ENCODE peak calls at places on chromosomes 5 and 9, in nine cellular contexts. G is neural crest cell; U is right lobe of liver; D is tibial artery; P is HL-60; A is A549; S is heart left ventricle; W is CD4-positive, alpha-beta T cell; F is brain microvascular endothelial cell. Z is an unnamed sample.

GRCh38 chr5:76074487-76074886 is 8.7 kb upstream of the SV2C start:
- DNase-seq in G (no peak), U (no peak), D (no peak), P (no peak), A (no peak), S (no peak), W (no peak), F (no peak), Z (peak)

GRCh38 chr9:19782005-19782404 is 6.8 kb downstream of the SLC24A2 start:
- DNase-seq in G (no peak), U (no peak), D (no peak), P (no peak), A (no peak), S (no peak), W (no peak), F (peak), Z (no peak)

GRCh38 chr9:69104830-69105527 is 69.1 kb upstream of the TJP2 start:
- DNase-seq in G (no peak), U (peak), D (no peak), P (no peak), A (no peak), S (no peak), W (no peak), F (no peak), Z (peak)

GRCh38 chr5:158380661-158381060 is 521.7 kb upstream of the CLINT1 start:
- DNase-seq in G (no peak), U (no peak), D (no peak), P (no peak), A (no peak), S (no peak), W (no peak), F (no peak), Z (no peak)

GRCh38 chr5:172958268-172959046 is 767 bp upstream of the RPL26L1 start:
- DNase-seq in G (peak), U (peak), D (peak), P (no peak), A (peak), S (peak), W (peak), F (peak), Z (peak)

GRCh38 chr9:73118898-73119554 is 32.6 kb upstream of the ANXA1 start:
- DNase-seq in G (no peak), U (no peak), D (no peak), P (no peak), A (peak), S (no peak), W (no peak), F (peak), Z (no peak)

GRCh38 chr5:56833325-56833724 is 18.0 kb downstream of the MAP3K1 start:
- DNase-seq in G (no peak), U (no peak), D (no peak), P (no peak), A (no peak), S (no peak), W (no peak), F (no peak), Z (no peak)

GRCh38 chr5:53438486-53439472 is 41.6 kb upstream of the FST start:
- DNase-seq in G (no peak), U (no peak), D (no peak), P (no peak), A (no peak), S (no peak), W (no peak), F (peak), Z (no peak)

GRCh38 chr9:117092582-117092981 is 322.3 kb downstream of the ASTN2 start:
- DNase-seq in G (no peak), U (no peak), D (no peak), P (no peak), A (peak), S (no peak), W (no peak), F (no peak), Z (no peak)

GRCh38 chr5:147911427-147911826 is 5.1 kb upstream of the C5orf46 start:
- DNase-seq in G (no peak), U (peak), D (peak), P (no peak), A (no peak), S (peak), W (no peak), F (no peak), Z (no peak)

GRCh38 chr5:118548761-118549160 is 439.6 kb downstream of the DTWD2 start:
- DNase-seq in G (no peak), U (no peak), D (no peak), P (peak), A (no peak), S (no peak), W (no peak), F (peak), Z (no peak)

GRCh38 chr9:124242331-124243194 is 15.2 kb upstream of the NEK6 start:
- DNase-seq in G (no peak), U (no peak), D (peak), P (peak), A (no peak), S (peak), W (no peak), F (no peak), Z (no peak)

GRCh38 chr5:1929108-1929991 is 46.6 kb upstream of the IRX4 start:
- DNase-seq in G (no peak), U (no peak), D (no peak), P (no peak), A (no peak), S (no peak), W (no peak), F (no peak), Z (no peak)

GRCh38 chr5:122665087-122665486 is 109.8 kb upstream of the SNX2 start:
- DNase-seq in G (no peak), U (no peak), D (no peak), P (no peak), A (no peak), S (no peak), W (no peak), F (no peak), Z (no peak)

GRCh38 chr5:55894135-55894534 is 43.0 kb downstream of the IL31RA start:
- DNase-seq in G (no peak), U (no peak), D (no peak), P (no peak), A (no peak), S (no peak), W (no peak), F (peak), Z (no peak)

GRCh38 chr9:119986205-119986604 is 593.8 kb downstream of the CDK5RAP2 start:
- DNase-seq in G (no peak), U (peak), D (no peak), P (no peak), A (no peak), S (no peak), W (no peak), F (no peak), Z (no peak)
- TF ChIP-seq CTCF in G (no peak), U (no peak), D (no peak), P (no peak), A (no peak), S (no peak), W (no peak), F (no peak), Z (no peak)

DNA sequence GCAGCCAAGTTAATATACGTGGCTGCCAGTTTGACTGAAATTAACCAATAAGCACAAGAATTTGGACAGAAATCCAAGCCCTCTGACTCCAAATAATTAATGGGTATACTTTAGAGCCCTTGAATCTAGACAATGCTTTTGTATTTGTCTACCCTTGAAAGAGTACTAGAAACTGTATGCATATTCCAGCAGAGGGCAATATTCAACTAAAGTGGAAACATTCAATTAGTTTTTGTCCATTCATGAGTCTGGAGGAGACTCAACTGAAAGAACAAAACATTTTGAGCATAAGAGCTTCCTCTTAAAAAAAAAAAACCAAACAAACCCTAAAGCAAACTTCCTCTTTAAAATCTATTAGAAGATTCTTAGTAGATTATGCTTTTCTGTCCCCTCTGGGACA is 157.8 kb downstream of the ARHGEF28 start:
- DNase-seq in G (no peak), U (no peak), D (no peak), P (no peak), A (no peak), S (no peak), W (no peak), F (no peak), Z (no peak)
- TF ChIP-seq CTCF in G (peak), U (peak), D (no peak), P (no peak), A (peak), S (peak), W (no peak), F (peak), Z (no peak)

DNA sequence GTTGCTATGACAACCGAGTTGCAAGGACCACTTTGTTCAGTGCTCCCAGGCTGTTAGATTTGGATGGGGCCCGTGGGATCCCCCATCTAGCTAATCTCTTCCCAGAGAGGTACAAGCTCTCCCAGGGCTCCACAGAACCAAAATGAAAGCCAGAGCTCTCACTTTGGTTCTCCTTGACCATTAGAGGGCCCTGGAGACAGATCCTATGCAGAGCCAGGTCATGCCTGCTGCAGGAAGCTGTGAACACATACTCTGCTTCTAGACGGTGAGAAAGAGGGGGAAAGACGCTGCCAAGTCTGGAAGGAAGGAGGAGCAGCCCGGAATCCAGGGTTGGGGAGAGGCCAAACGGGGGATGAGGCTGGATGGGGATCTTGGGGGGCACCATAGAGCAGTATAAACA is 224.5 kb downstream of the GABBR2 start:
- DNase-seq in G (no peak), U (no peak), D (no peak), P (no peak), A (no peak), S (no peak), W (no peak), F (no peak), Z (no peak)
- TF ChIP-seq CTCF in G (no peak), U (no peak), D (no peak), P (no peak), A (no peak), S (no peak), W (no peak), F (peak), Z (no peak)

GRCh38 chr5:23614422-23614821 is 107.0 kb downstream of the PRDM9 start:
- DNase-seq in G (no peak), U (no peak), D (no peak), P (no peak), A (no peak), S (no peak), W (no peak), F (no peak), Z (no peak)
- TF ChIP-seq CTCF in G (no peak), U (peak), D (no peak), P (no peak), A (no peak), S (no peak), W (no peak), F (no peak), Z (no peak)

GRCh38 chr5:14557840-14558239 is 23.8 kb upstream of the OTULINL start:
- DNase-seq in G (no peak), U (no peak), D (no peak), P (no peak), A (no peak), S (no peak), W (no peak), F (no peak), Z (no peak)

GRCh38 chr5:14556015-14556414 is 25.6 kb upstream of the OTULINL start:
- DNase-seq in G (no peak), U (no peak), D (no peak), P (no peak), A (no peak), S (no peak), W (no peak), F (no peak), Z (no peak)

GRCh38 chr5:14560091-14560595 is 21.4 kb upstream of the OTULINL start:
- DNase-seq in G (no peak), U (no peak), D (no peak), P (no peak), A (no peak), S (no peak), W (no peak), F (no peak), Z (no peak)

GRCh38 chr5:14561741-14562140 is 19.9 kb upstream of the OTULINL start:
- DNase-seq in G (no peak), U (no peak), D (no peak), P (no peak), A (no peak), S (no peak), W (no peak), F (no peak), Z (no peak)

DNA sequence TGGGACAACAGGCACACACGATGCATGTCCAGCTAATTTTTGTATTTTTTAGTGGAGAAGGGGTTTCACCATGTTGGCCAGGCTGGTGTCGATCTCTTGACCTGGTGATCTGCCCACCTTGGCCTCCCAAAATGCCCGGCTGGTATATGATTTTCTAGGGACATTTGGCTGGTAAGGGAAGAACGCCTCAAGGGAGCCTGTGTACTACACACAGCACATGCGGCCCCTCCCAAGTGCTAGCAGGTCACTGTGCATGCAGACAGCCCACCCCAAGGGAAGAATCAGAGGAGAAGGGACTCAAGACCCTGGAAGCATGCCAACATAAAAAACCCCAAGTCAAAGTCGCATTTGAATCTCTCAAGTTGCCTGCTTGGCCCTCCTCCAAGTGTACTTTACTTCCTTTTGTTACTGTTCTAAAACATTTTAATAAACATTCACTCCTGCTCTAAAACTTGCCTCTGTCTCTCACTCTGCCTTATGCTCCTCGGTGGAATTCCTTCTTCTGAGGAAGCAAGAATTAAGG is 24.3 kb upstream of the OTULINL start:
- DNase-seq in G (no peak), U (no peak), D (no peak), P (no peak), A (no peak), S (no peak), W (no peak), F (no peak), Z (peak)
- TF ChIP-seq CTCF in G (no peak), U (no peak), D (no peak), P (no peak), A (no peak), S (no peak), W (no peak), F (no peak), Z (no peak)

DNA sequence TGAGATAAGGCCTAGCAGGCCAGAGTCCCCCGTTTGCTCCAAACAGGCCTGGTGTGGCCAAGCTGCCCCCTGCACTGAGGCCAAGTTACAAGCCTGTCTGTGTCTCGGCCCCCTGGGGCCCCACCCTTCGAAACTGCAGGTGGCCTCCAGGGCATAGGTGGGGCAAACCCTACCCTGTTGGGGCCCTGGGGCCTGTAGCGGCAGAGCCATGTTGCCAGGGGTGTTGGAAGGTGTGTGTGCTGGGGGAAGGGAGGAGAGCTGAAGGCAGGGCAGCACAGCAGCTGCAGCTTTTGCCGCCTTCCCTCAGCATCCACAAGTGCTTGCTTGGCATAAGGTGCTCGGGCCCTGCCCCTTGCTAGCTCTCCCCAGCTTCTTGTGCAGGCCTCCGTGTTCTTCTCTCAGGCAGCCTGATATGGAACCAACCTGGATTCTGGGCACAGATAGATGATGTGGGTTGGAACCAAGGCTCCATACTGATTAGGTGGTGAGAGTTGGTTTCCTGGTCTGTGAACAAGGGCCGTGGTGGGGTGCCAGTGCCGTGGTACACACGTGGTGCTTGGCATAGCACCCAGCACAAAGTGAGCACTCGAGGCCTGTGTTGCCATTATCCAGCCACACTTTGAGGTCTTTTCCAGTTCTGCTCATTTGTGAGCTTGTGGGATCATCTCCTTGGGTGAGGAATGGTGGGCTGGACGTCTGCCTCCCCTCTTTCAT is 12.6 kb downstream of the IRF1 start:
- DNase-seq in G (no peak), U (no peak), D (no peak), P (no peak), A (no peak), S (no peak), W (no peak), F (no peak), Z (no peak)
- TF ChIP-seq CTCF in G (peak), U (no peak), D (no peak), P (no peak), A (no peak), S (no peak), W (no peak), F (no peak), Z (no peak)

GRCh38 chr5:141345327-141345726 is 1.7 kb downstream of the PCDHGA3 start:
- DNase-seq in G (no peak), U (no peak), D (no peak), P (no peak), A (no peak), S (no peak), W (no peak), F (no peak), Z (no peak)

GRCh38 chr5:141354900-141355469 is at the start of gene PCDHGA4:
- DNase-seq in G (no peak), U (no peak), D (no peak), P (no peak), A (no peak), S (no peak), W (no peak), F (no peak), Z (no peak)

GRCh38 chr5:141351591-141351990 is 1.7 kb downstream of the PCDHGB1 start:
- DNase-seq in G (no peak), U (no peak), D (no peak), P (no peak), A (no peak), S (no peak), W (no peak), F (no peak), Z (no peak)

GRCh38 chr5:141355641-141356040 is 820 bp downstream of the PCDHGA4 start:
- DNase-seq in G (no peak), U (no peak), D (no peak), P (no peak), A (no peak), S (no peak), W (no peak), F (no peak), Z (no peak)

DNA sequence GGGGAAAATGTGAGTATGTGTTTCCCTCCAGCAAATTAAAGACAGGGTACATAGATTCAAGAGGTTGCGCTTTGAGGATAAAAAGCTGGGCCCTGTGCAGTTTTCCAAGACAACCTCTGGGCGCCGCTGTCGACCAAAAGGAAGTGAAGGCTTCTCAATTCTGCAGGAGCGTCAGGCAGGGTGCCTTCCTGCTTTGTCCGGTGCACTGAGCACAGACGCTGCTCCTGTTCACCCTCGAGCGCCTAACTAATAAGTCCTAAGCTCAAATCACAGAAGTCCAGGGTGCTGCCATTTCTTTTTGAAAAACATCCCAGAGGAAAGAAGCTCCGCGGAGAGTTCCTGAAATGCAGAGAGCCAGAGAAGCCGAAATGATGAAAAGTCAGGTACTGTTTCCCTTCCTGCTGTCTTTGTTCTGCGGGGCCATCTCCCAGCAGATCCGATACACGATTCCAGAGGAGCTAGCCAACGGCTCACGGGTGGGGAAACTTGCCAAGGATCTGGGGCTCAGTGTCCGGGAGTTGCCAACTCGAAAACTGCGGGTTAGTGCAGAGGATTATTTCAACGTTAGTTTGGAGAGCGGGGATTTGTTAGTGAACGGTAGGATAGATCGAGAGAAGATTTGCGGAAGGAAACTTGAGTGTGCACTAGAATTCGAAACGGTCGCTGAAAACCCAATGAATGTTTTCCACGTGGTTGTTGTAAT is at the start of gene PCDHGB1:
- DNase-seq in G (peak), U (no peak), D (no peak), P (no peak), A (peak), S (no peak), W (no peak), F (peak), Z (no peak)
- TF ChIP-seq CTCF in G (peak), U (peak), D (peak), P (peak), A (peak), S (peak), W (no peak), F (peak), Z (no peak)

DNA sequence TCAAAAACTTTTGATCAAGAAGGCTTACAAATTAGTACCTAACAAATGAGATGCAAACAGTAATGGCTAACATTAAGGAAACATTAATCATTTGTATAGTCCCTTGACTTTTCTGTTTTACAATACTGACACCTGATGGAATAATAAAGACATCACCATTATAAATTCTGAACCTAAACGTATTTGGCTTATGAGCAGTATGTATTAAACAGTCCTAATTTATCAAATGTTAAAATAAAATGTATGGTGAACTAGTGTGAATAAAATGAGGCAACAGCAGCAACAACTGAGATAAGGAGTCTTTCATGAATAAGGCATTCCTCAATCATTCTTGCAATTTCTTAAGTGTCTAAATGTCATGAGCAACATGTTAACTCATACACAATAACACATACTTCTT is 6.0 kb downstream of the PUM3 start:
- DNase-seq in G (no peak), U (no peak), D (no peak), P (no peak), A (peak), S (no peak), W (no peak), F (no peak), Z (no peak)
- TF ChIP-seq CTCF in G (peak), U (peak), D (peak), P (no peak), A (peak), S (peak), W (peak), F (no peak), Z (no peak)

DNA sequence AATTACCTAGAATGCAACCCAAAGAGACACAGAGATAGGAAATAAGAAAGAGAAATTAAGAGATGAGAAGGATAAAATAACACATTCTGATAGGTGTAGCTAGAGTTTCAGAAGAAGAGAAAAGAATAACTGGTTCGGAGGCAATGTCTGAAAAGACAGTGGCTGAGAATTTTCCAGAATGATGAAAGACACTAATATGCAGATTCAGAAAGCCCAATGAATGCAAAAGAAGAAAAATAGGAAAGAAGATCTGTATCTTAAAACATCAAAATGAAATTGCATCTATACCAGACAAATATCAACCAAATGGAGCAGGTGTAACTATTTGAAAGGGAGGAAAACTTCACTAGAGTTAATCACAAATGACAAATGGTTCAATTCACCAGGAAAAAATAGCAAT is 95.6 kb downstream of the MAPKAP1 start:
- DNase-seq in G (no peak), U (no peak), D (no peak), P (no peak), A (no peak), S (no peak), W (no peak), F (no peak), Z (no peak)
- TF ChIP-seq CTCF in G (no peak), U (no peak), D (no peak), P (no peak), A (no peak), S (no peak), W (no peak), F (no peak), Z (no peak)